ENCODE peak calls at places on chromosomes 4 and X, in five cellular contexts. One of them, this sample, is unnamed.

GRCh38 chrX:94524867-94525266 is 850.9 kb downstream of the FAM133A start:
- DNase-seq in GM13976: no peak
- DNase-seq in substantia nigra: no peak
- DNase-seq in thoracic aorta: no peak
- DNase-seq in AML-193: peak; percentile 0
- DNase-seq in this sample: peak; percentile 52

GRCh38 chr4:161629694-161630441 is 533.9 kb downstream of the FSTL5 start:
- DNase-seq in thoracic aorta: no peak
- DNase-seq in GM13976: no peak
- DNase-seq in substantia nigra: no peak
- DNase-seq in AML-193: no peak
- DNase-seq in this sample: no peak

GRCh38 chr4:145739840-145740239 is 59.9 kb downstream of the C4orf51 start:
- DNase-seq in substantia nigra: no peak
- DNase-seq in thoracic aorta: no peak
- DNase-seq in GM13976: no peak
- DNase-seq in AML-193: no peak
- DNase-seq in this sample: no peak

GRCh38 chr4:75741027-75741426 is 16.6 kb downstream of the USO1 start:
- DNase-seq in AML-193: no peak
- DNase-seq in GM13976: no peak
- DNase-seq in thoracic aorta: no peak
- DNase-seq in substantia nigra: no peak
- DNase-seq in this sample: no peak

GRCh38 chr4:104986306-104986705 is 160.4 kb upstream of the TET2 start:
- DNase-seq in GM13976: no peak
- DNase-seq in thoracic aorta: no peak
- DNase-seq in substantia nigra: no peak
- DNase-seq in AML-193: no peak
- DNase-seq in this sample: no peak

GRCh38 chr4:99458911-99459447 is 23.8 kb upstream of the ADH7 start:
- DNase-seq in substantia nigra: no peak
- DNase-seq in thoracic aorta: no peak
- DNase-seq in AML-193: no peak
- DNase-seq in GM13976: no peak
- DNase-seq in this sample: no peak

GRCh38 chr4:36187723-36188333 is 56.5 kb downstream of the ARAP2 start:
- DNase-seq in GM13976: no peak
- DNase-seq in AML-193: peak; percentile 15
- DNase-seq in substantia nigra: no peak
- DNase-seq in thoracic aorta: no peak
- DNase-seq in this sample: peak; percentile 23

GRCh38 chrX:38664285-38664684 is 102.9 kb downstream of the TSPAN7 start:
- DNase-seq in GM13976: peak; percentile 12
- DNase-seq in thoracic aorta: no peak
- DNase-seq in AML-193: no peak
- DNase-seq in substantia nigra: no peak
- DNase-seq in this sample: peak; percentile 30

GRCh38 chr4:89213382-89213701 is 94.3 kb downstream of the GPRIN3 start:
- DNase-seq in GM13976: no peak
- DNase-seq in AML-193: no peak
- DNase-seq in thoracic aorta: no peak
- DNase-seq in substantia nigra: no peak
- DNase-seq in this sample: no peak

GRCh38 chrX:96770315-96770714 is 85.7 kb downstream of the DIAPH2 start:
- DNase-seq in GM13976: no peak
- DNase-seq in thoracic aorta: no peak
- DNase-seq in substantia nigra: no peak
- DNase-seq in AML-193: peak; percentile 2
- DNase-seq in this sample: peak; percentile 11

GRCh38 chr4:45317276-45317675 is 590.9 kb upstream of the GNPDA2 start:
- DNase-seq in substantia nigra: no peak
- DNase-seq in thoracic aorta: no peak
- DNase-seq in GM13976: no peak
- DNase-seq in AML-193: no peak
- DNase-seq in this sample: no peak

GRCh38 chr4:139808381-139809206 is 143.0 kb downstream of the MGST2 start:
- DNase-seq in GM13976: no peak
- DNase-seq in thoracic aorta: no peak
- DNase-seq in substantia nigra: no peak
- DNase-seq in AML-193: no peak
- DNase-seq in this sample: no peak

GRCh38 chr4:86960557-86960959 is 25.7 kb downstream of the AFF1 start:
- DNase-seq in GM13976: no peak
- DNase-seq in AML-193: no peak
- DNase-seq in substantia nigra: no peak
- DNase-seq in thoracic aorta: no peak
- DNase-seq in this sample: no peak

GRCh38 chrX:265502-265901 is 15.7 kb upstream of the PLCXD1 start:
- DNase-seq in substantia nigra: no peak
- DNase-seq in thoracic aorta: no peak
- DNase-seq in AML-193: no peak
- DNase-seq in GM13976: no peak
- DNase-seq in this sample: no peak

GRCh38 chr4:173891072-173891471 is 361.0 kb upstream of the HAND2 start:
- DNase-seq in substantia nigra: no peak
- DNase-seq in AML-193: no peak
- DNase-seq in GM13976: no peak
- DNase-seq in thoracic aorta: no peak
- DNase-seq in this sample: no peak

GRCh38 chrX:23557070-23557469 is 110.2 kb upstream of the PRDX4 start:
- DNase-seq in thoracic aorta: no peak
- DNase-seq in substantia nigra: no peak
- DNase-seq in AML-193: no peak
- DNase-seq in GM13976: no peak
- DNase-seq in this sample: peak; percentile 57

GRCh38 chr4:74109116-74109791 is 10.3 kb upstream of the CXCL2 start:
- DNase-seq in AML-193: peak; percentile 96
- DNase-seq in GM13976: no peak
- DNase-seq in substantia nigra: no peak
- DNase-seq in thoracic aorta: no peak
- DNase-seq in this sample: no peak

GRCh38 chr4:122992111-122992510 is 69.7 kb upstream of the NUDT6 start:
- DNase-seq in GM13976: no peak
- DNase-seq in AML-193: no peak
- DNase-seq in thoracic aorta: no peak
- DNase-seq in substantia nigra: no peak
- DNase-seq in this sample: no peak

GRCh38 chrX:12701625-12702024 is 89.6 kb upstream of the PRPS2 start:
- DNase-seq in AML-193: peak; percentile 3
- DNase-seq in thoracic aorta: no peak
- DNase-seq in substantia nigra: no peak
- DNase-seq in GM13976: peak; percentile 33
- DNase-seq in this sample: peak; percentile 52

GRCh38 chr4:3402409-3403103 is 39.2 kb upstream of the HGFAC start:
- DNase-seq in substantia nigra: no peak
- DNase-seq in AML-193: no peak
- DNase-seq in thoracic aorta: no peak
- DNase-seq in GM13976: no peak
- DNase-seq in this sample: no peak

GRCh38 chr4:39932776-39933402 is 44.8 kb downstream of the PDS5A start:
- DNase-seq in thoracic aorta: no peak
- DNase-seq in substantia nigra: no peak
- DNase-seq in AML-193: no peak
- DNase-seq in GM13976: peak; percentile 30
- DNase-seq in this sample: peak; percentile 65

GRCh38 chrX:39150621-39151020 is 349.4 kb downstream of the MID1IP1 start:
- DNase-seq in GM13976: no peak
- DNase-seq in thoracic aorta: no peak
- DNase-seq in substantia nigra: no peak
- DNase-seq in AML-193: no peak
- DNase-seq in this sample: no peak

GRCh38 chr4:108527729-108528128 is 92.6 kb upstream of the RPL34 start:
- DNase-seq in thoracic aorta: no peak
- DNase-seq in GM13976: no peak
- DNase-seq in AML-193: no peak
- DNase-seq in substantia nigra: no peak
- DNase-seq in this sample: peak; percentile 40

GRCh38 chr4:165328708-165329107 is 1.2 kb downstream of the MSMO1 start:
- DNase-seq in thoracic aorta: no peak
- DNase-seq in substantia nigra: no peak
- DNase-seq in AML-193: no peak
- DNase-seq in GM13976: no peak
- DNase-seq in this sample: no peak

GRCh38 chr4:72375050-72375736 is 193.8 kb downstream of the ADAMTS3 start:
- DNase-seq in substantia nigra: no peak
- DNase-seq in GM13976: no peak
- DNase-seq in thoracic aorta: no peak
- DNase-seq in AML-193: no peak
- DNase-seq in this sample: no peak

GRCh38 chrX:17788439-17788838 is 51.1 kb downstream of the SCML1 start:
- DNase-seq in substantia nigra: peak; percentile 5
- DNase-seq in GM13976: peak; percentile 68
- DNase-seq in thoracic aorta: no peak
- DNase-seq in AML-193: no peak
- DNase-seq in this sample: peak; percentile 12

GRCh38 chr4:53674891-53675290 is 83.6 kb upstream of the LNX1 start:
- DNase-seq in AML-193: no peak
- DNase-seq in GM13976: no peak
- DNase-seq in substantia nigra: no peak
- DNase-seq in thoracic aorta: no peak
- DNase-seq in this sample: no peak

GRCh38 chr4:24032371-24032989 is 142.6 kb upstream of the PPARGC1A start:
- DNase-seq in GM13976: no peak
- DNase-seq in AML-193: peak; percentile 5
- DNase-seq in substantia nigra: no peak
- DNase-seq in thoracic aorta: no peak
- DNase-seq in this sample: peak; percentile 40

GRCh38 chrX:39903343-39903742 is 194.4 kb downstream of the BCOR start:
- DNase-seq in GM13976: no peak
- DNase-seq in thoracic aorta: no peak
- DNase-seq in substantia nigra: no peak
- DNase-seq in AML-193: no peak
- DNase-seq in this sample: no peak